ENCODE peak calls at places on chromosomes 4 and X, in six cellular contexts. L is GM12891, J is GM12878, G is K562, Q is H1, U is HepG2. R is an unnamed sample.

GRCh38 chr4:165874799-165875371 is 1.8 kb downstream of the TLL1 start:
- DNase-seq in L (no peak), G (no peak), J (no peak), U (no peak), Q (no peak), R (no peak)

GRCh38 chrX:10902001-10902400 is 209.1 kb upstream of the HCCS start:
- DNase-seq in J (no peak), U (peak; percentile 55), G (no peak), L (no peak), Q (no peak), R (no peak)

GRCh38 chrX:100512471-100512870 is 72.3 kb upstream of the TNMD start:
- DNase-seq in J (no peak), G (peak; percentile 16), L (peak; percentile 5), Q (no peak), U (no peak), R (no peak)

GRCh38 chr4:142567199-142567598 is 278.9 kb downstream of the INPP4B start:
- DNase-seq in J (no peak), G (no peak), Q (peak; percentile 25), L (no peak), U (no peak), R (no peak)

GRCh38 chrX:38805294-38806053 is 4.2 kb downstream of the MID1IP1 start:
- DNase-seq in J (no peak), Q (no peak), U (peak; percentile 56), L (no peak), G (peak; percentile 51), R (peak; percentile 25)

GRCh38 chr4:168484626-168485025 is 4.3 kb upstream of the DDX60L start:
- DNase-seq in U (no peak), L (no peak), J (no peak), Q (no peak), G (no peak), R (no peak)

GRCh38 chr4:153728660-153729059 is 31.2 kb downstream of the RNF175 start:
- DNase-seq in Q (no peak), J (no peak), L (no peak), U (no peak), G (no peak), R (no peak)

GRCh38 chr4:102403115-102403514 is 57.8 kb upstream of the SLC39A8 start:
- DNase-seq in L (no peak), U (no peak), Q (no peak), G (no peak), J (no peak), R (no peak)

GRCh38 chr4:159428975-159429692 is 326.3 kb downstream of the RAPGEF2 start:
- DNase-seq in J (no peak), G (no peak), Q (no peak), L (no peak), U (no peak), R (no peak)

GRCh38 chr4:171118091-171118490 is 695.1 kb upstream of the GALNTL6 start:
- DNase-seq in G (no peak), U (no peak), L (no peak), J (no peak), Q (no peak), R (no peak)

GRCh38 chr4:71259911-71260331 is 78.9 kb upstream of the SLC4A4 start:
- DNase-seq in U (no peak), Q (no peak), L (no peak), J (no peak), G (no peak), R (no peak)

GRCh38 chrX:48826135-48826875 is at the start of gene ERAS:
- DNase-seq in Q (no peak), L (peak; percentile 42), U (no peak), G (no peak), J (no peak), R (no peak)

GRCh38 chr4:3704669-3705068 is 61.5 kb upstream of the ADRA2C start:
- DNase-seq in L (no peak), U (no peak), G (no peak), J (no peak), Q (no peak), R (no peak)

GRCh38 chr4:7675136-7675535 is 240.4 kb upstream of the PSAPL1 start:
- DNase-seq in U (no peak), L (no peak), J (no peak), G (no peak), Q (no peak), R (no peak)

GRCh38 chr4:6939761-6940743 is 30.4 kb downstream of the TBC1D14 start:
- DNase-seq in U (no peak), G (peak; percentile 33), J (no peak), Q (no peak), L (no peak), R (no peak)

GRCh38 chr4:174318829-174319764 is 35.4 kb downstream of the CEP44 start:
- DNase-seq in Q (no peak), L (no peak), G (peak; percentile 25), U (peak; percentile 31), J (no peak), R (no peak)

GRCh38 chrX:109643687-109644086 is 18.7 kb upstream of the KCNE5 start:
- DNase-seq in Q (no peak), J (no peak), U (no peak), L (no peak), G (no peak), R (no peak)

GRCh38 chrX:11351375-11352295 is 58.4 kb downstream of the AMELX start:
- DNase-seq in G (no peak), L (no peak), U (no peak), Q (no peak), J (no peak), R (no peak)

GRCh38 chrX:22314211-22314610 is 41.5 kb downstream of the CBLL2 start:
- DNase-seq in G (no peak), U (no peak), L (no peak), Q (no peak), J (no peak), R (no peak)

GRCh38 chr4:27003602-27004238 is 143.1 kb downstream of the STIM2 start:
- DNase-seq in J (no peak), G (no peak), U (no peak), Q (no peak), L (no peak), R (no peak)

GRCh38 chrX:9681422-9681821 is 84.2 kb downstream of the GPR143 start:
- DNase-seq in J (no peak), Q (no peak), L (no peak), G (no peak), U (no peak), R (no peak)

GRCh38 chrX:140141444-140142029 is 176.2 kb upstream of the CXorf66 start:
- DNase-seq in U (peak; percentile 8), L (no peak), Q (no peak), J (peak; percentile 3), G (peak; percentile 29), R (no peak)

GRCh38 chrX:45007598-45007997 is 134.6 kb downstream of the KDM6A start:
- DNase-seq in L (no peak), J (peak; percentile 50), G (no peak), Q (no peak), U (no peak), R (peak; percentile 25)

GRCh38 chrX:45003080-45003479 is 130.1 kb downstream of the KDM6A start:
- DNase-seq in U (no peak), J (no peak), G (no peak), L (no peak), Q (no peak), R (no peak)

GRCh38 chrX:45011131-45011530 is 138.1 kb downstream of the KDM6A start:
- DNase-seq in L (no peak), U (no peak), Q (no peak), G (no peak), J (no peak), R (no peak)

GRCh38 chrX:45009371-45010000 is 136.5 kb downstream of the KDM6A start:
- DNase-seq in G (no peak), Q (no peak), J (no peak), L (no peak), U (no peak), R (no peak)

DNA sequence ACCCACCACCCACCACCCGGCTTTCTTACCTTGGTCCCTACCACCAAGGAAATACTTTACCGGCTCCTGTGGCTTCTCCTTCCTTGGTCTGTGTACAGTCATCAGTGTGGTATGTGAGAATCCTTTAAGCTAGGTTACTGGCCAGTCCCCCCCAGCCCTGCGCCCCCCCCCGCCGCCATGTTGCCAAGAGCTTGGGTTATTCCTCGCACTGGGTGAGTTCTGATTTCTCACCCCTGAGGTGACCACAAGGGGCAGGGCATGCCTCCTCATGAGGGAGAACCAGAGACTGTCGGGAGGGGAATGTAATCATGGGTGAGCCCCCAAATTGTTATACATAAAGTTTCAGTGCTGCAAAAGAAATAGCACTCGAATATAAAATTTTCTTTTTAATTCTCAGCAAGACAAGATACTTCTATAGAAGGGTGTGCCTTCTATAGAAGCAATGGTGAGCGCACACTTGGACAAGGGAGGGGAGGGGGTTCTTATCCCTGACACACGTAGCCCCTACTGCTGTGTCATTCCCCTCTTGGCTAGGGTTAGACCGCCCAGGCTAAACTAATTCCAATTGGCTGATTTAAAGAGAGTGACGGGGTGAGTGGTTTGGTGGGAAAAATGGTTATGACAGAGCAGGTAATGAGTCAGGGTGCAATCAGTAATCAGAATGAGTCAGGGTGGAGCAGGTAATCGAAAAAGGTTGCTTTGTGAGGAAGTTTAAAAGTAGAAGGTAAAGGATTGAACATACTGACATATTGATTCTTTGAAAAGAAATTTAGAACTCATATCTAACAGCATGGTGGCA is 133.2 kb downstream of the KDM6A start:
- DNase-seq in Q (no peak), G (no peak), L (no peak), U (no peak), J (no peak), R (no peak)
- TF ChIP-seq TAF1 in Q (no peak), G (no peak), L (no peak), U (no peak), J (no peak), R (no peak)

DNA sequence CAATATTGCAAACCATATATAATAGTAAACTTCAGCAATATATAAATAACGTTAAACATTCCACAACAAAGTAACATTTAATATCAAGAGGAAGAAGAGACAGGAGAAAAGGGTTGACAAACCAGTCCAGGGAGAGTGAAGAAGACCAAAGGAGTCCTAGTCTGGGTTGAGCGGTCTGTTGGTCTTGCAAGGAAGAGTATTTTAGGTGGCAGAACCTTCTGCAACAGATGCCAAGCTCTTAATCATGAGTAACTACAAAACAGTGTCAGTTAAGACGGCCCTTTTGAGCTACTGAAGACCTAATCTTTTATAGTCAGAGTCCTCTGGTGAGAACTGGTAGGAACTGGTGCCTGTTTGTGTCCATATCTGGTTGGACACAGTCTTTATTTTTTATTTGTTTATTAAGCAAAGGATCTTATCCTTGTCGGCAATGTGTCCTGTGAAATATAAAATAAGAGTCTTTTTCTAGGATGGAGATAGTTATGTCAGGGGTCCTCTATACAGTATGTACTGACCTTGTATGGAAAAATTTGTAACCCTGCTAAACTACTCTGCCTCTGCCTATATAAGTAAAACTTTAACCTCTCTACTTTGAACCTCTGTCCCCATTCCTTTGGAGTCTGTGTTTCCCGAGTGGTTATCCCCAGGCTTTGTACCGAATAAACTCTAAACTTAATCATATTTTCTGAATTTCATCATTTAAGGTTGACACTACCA is 47.2 kb downstream of the FAM13A start:
- DNase-seq in G (no peak), Q (no peak), L (no peak), U (no peak), J (no peak), R (no peak)
- TF ChIP-seq POLR2A in G (no peak), Q (no peak), L (no peak), U (no peak), J (no peak), R (no peak)

GRCh38 chr4:17665346-17665745 is 50.9 kb downstream of the MED28 start:
- DNase-seq in Q (no peak), J (no peak), G (no peak), L (no peak), U (no peak), R (no peak)
- TF ChIP-seq POLR2AphosphoS5 in Q (no peak), J (no peak), G (no peak), L (no peak), U (no peak), R (no peak)

GRCh38 chr4:137623013-137623412 is 90.7 kb upstream of the PCDH18 start:
- DNase-seq in Q (no peak), L (no peak), J (no peak), G (no peak), U (peak; percentile 2), R (no peak)

GRCh38 chr4:137621056-137621455 is 88.8 kb upstream of the PCDH18 start:
- DNase-seq in L (no peak), G (no peak), U (no peak), Q (no peak), J (no peak), R (no peak)
- TF ChIP-seq TAF1 in L (no peak), G (no peak), U (no peak), Q (no peak), J (no peak), R (no peak)